ENCODE peak calls at places on chromosome 4, in five cellular contexts. O is GM12878, E is H1, A is HepG2, Y is NT2/D1. M is an unnamed sample.

GRCh38 chr4:149993030-149993429 is 85.2 kb upstream of the DCLK2 start:
- DNase-seq in E (no peak), O (no peak), Y (no peak), A (no peak), M (no peak)

GRCh38 chr4:143369556-143369955 is 32.9 kb downstream of the GAB1 start:
- DNase-seq in E (no peak), A (no peak), Y (no peak), O (no peak), M (no peak)

GRCh38 chr4:54172156-54172555 is 56.9 kb upstream of the PDGFRA start:
- DNase-seq in O (no peak), Y (no peak), E (no peak), A (no peak), M (no peak)

GRCh38 chr4:13527192-13527982 is 16.9 kb downstream of the NKX3-2 start:
- DNase-seq in E (no peak), O (no peak), A (no peak), Y (no peak), M (no peak)

GRCh38 chr4:52932586-52933482 is 70.7 kb downstream of the RASL11B start:
- DNase-seq in O (no peak), Y (no peak), E (no peak), A (no peak), M (no peak)

GRCh38 chr4:176538217-176538925 is 218.6 kb downstream of the SPCS3 start:
- DNase-seq in E (no peak), Y (no peak), O (no peak), A (no peak), M (no peak)

GRCh38 chr4:8534129-8534528 is 46.1 kb upstream of the GPR78 start:
- DNase-seq in Y (no peak), A (no peak), O (peak), E (peak), M (no peak)

GRCh38 chr4:146621-147020 is 22.3 kb downstream of the ZNF718 start:
- DNase-seq in A (no peak), E (no peak), Y (no peak), O (no peak), M (no peak)

GRCh38 chr4:93855926-93856325 is 27.4 kb downstream of the ATOH1 start:
- DNase-seq in A (no peak), Y (no peak), E (no peak), O (no peak), M (no peak)

GRCh38 chr4:73721901-73722300 is 18.5 kb upstream of the CXCL8 start:
- DNase-seq in O (no peak), E (no peak), Y (no peak), A (no peak), M (no peak)

GRCh38 chr4:127844605-127845116 is 36.0 kb upstream of the PLK4 start:
- DNase-seq in E (no peak), O (no peak), Y (no peak), A (no peak), M (no peak)

GRCh38 chr4:68984947-68985346 is 33.3 kb upstream of the UGT2A3 start:
- DNase-seq in Y (no peak), O (no peak), E (no peak), A (no peak), M (no peak)

GRCh38 chr4:81304871-81305270 is 89.8 kb upstream of the PRKG2 start:
- DNase-seq in A (no peak), E (no peak), Y (no peak), O (no peak), M (no peak)

GRCh38 chr4:81405900-81406401 is 65.8 kb downstream of the RASGEF1B start:
- DNase-seq in E (no peak), O (peak), A (peak), Y (peak), M (peak)

GRCh38 chr4:112888617-112889016 is 160.8 kb upstream of the ANK2 start:
- DNase-seq in O (no peak), E (no peak), A (no peak), Y (no peak), M (no peak)

GRCh38 chr4:8908206-8908893 is 36.7 kb upstream of the HMX1 start:
- DNase-seq in E (no peak), A (no peak), Y (no peak), O (no peak), M (no peak)

GRCh38 chr4:184815046-184815877 is 10.5 kb downstream of the ACSL1 start:
- DNase-seq in E (no peak), A (peak), Y (no peak), O (peak), M (peak)

GRCh38 chr4:127732623-127733199 is 2.5 kb downstream of the SLC25A31 start:
- DNase-seq in O (peak), Y (peak), A (peak), E (no peak), M (peak)

GRCh38 chr4:83305187-83305586 is 20.6 kb upstream of the COQ2 start:
- DNase-seq in E (no peak), A (no peak), O (no peak), Y (no peak), M (no peak)

GRCh38 chr4:30429813-30430466 is 290.2 kb upstream of the PCDH7 start:
- DNase-seq in A (no peak), E (no peak), O (no peak), Y (no peak), M (no peak)

GRCh38 chr4:4659871-4660651 is 118.2 kb upstream of the STX18 start:
- DNase-seq in Y (no peak), O (no peak), A (no peak), E (no peak), M (no peak)

GRCh38 chr4:7398104-7398423 is 36.7 kb downstream of the PSAPL1 start:
- DNase-seq in Y (no peak), A (no peak), O (no peak), E (no peak), M (no peak)

GRCh38 chr4:146346276-146346675 is 131.9 kb downstream of the REELD1 start:
- DNase-seq in O (no peak), Y (no peak), E (no peak), A (no peak), M (no peak)

GRCh38 chr4:43457866-43458265 is 565.4 kb downstream of the GRXCR1 start:
- DNase-seq in O (no peak), Y (no peak), E (no peak), A (no peak), M (no peak)

GRCh38 chr4:159024266-159024665 is 78.6 kb upstream of the RAPGEF2 start:
- DNase-seq in E (no peak), Y (no peak), A (no peak), O (no peak), M (no peak)

GRCh38 chr4:185839204-185839712 is 27.3 kb upstream of the SORBS2 start:
- DNase-seq in A (no peak), Y (peak), E (peak), O (no peak), M (peak)
- TF ChIP-seq SUZ12 in A (no peak), Y (no peak), E (no peak), O (no peak), M (no peak)

GRCh38 chr4:98289375-98289774 is 28.2 kb downstream of the RAP1GDS1 start:
- DNase-seq in A (no peak), E (no peak), Y (no peak), O (peak), M (no peak)
- TF ChIP-seq SUZ12 in A (no peak), E (no peak), Y (no peak), O (no peak), M (no peak)

GRCh38 chr4:1621526-1621925 is 62.6 kb downstream of the FAM53A start:
- DNase-seq in A (no peak), O (no peak), Y (no peak), E (no peak), M (no peak)

GRCh38 chr4:1616574-1616964 is 67.5 kb downstream of the FAM53A start:
- DNase-seq in E (no peak), O (no peak), A (no peak), Y (no peak), M (no peak)

GRCh38 chr4:1621996-1622637 is 62.0 kb downstream of the FAM53A start:
- DNase-seq in O (no peak), E (no peak), Y (no peak), A (no peak), M (no peak)

GRCh38 chr4:1618438-1618837 is 65.7 kb downstream of the FAM53A start:
- DNase-seq in O (no peak), Y (no peak), E (no peak), A (no peak), M (no peak)

DNA sequence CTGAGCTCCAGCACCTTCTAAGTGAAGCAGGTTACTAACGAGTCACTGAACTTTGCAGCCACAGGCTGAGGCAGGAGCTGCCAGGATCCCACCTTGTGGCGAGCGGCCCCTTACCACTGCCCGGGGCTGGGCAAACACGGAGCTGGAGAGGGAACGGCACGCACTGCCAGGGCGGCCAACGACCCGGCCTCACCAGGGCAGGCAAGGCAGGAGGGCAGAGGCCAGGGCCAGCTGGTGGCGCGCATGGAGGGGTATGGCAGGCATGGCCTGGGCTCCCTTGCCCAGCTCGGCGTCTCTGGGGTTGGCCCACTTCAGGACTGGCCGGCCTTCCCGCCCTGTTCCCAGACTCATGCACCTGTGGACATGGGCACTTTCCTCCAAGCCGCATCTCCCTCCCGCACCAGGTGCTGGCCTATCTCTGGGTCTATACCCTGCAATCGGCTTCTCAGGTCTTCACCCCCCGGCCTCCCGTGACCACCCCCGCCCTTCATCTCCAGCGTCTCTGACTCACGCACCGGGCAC is 64.9 kb downstream of the FAM53A start:
- DNase-seq in O (no peak), A (no peak), Y (no peak), E (no peak), M (no peak)
- TF ChIP-seq SUZ12 in O (no peak), A (no peak), Y (no peak), E (no peak), M (no peak)

GRCh38 chr4:87824352-87824751 is 8.4 kb upstream of the MEPE start:
- DNase-seq in O (no peak), Y (no peak), A (no peak), E (no peak), M (no peak)

GRCh38 chr4:87823741-87824140 is 9.0 kb upstream of the MEPE start:
- DNase-seq in E (no peak), A (no peak), Y (no peak), O (no peak), M (no peak)

DNA sequence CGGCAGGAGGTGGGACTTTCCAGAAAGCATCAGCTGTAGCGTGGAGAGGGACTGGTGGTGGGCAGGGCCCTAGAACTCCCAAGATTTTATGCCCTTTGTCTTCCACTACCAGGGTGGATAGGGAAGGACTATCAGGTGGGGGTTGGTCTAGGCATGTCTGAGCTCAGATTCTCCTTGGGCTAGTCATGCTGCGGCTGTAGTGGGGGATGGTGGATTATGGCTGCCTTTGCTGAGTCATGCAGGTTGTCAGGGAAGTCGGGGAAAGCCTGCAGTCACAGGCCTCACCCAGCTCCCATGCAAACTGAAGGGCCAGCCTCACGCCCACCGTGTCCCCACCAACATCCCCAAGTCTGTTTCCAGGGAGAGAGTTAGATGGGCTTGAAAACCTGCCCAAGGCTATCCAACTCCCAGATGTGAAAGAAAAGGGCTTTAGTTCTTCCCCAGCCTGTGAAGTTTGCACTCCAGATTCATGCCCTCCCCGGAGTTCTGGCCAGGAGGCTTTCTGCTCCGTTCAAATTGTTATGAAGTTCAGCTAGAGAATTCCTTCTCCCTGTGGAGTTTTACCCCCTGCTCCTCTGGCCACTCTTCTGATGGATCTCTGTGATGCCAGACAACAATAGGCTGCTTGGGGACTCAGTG is 13.4 kb upstream of the MEPE start:
- DNase-seq in O (no peak), Y (peak), A (peak), E (no peak), M (no peak)
- TF ChIP-seq SUZ12 in O (no peak), Y (no peak), A (no peak), E (no peak), M (no peak)

M was measured in HEK293T.